ENCODE peak calls at places on chromosome 13, in seven cellular contexts. Z is uterus; K is effector memory CD4-positive, alpha-beta T cell; X is NT2/D1; H is SK-N-SH; G is colonic mucosa; J is IMR-90. D is an unnamed sample. For H3K4me1 and H3K36me3, the result is how much of the 10 kb centered on the place peaks cover.

GRCh38 chr13:41213316-41213715 is 18.9 kb upstream of the KBTBD7 start:
- DNase-seq in Z (no peak), X (no peak), K (no peak), G (no peak), H (no peak), J (no peak), D (no peak)

GRCh38 chr13:46607768-46608553 is 55.0 kb downstream of the LRCH1 start:
- DNase-seq in Z (no peak), K (no peak), H (no peak), G (no peak), X (no peak), J (no peak), D (no peak)

GRCh38 chr13:81106348-81106747 is 765.4 kb upstream of the SPRY2 start:
- DNase-seq in G (peak), H (no peak), K (no peak), X (no peak), Z (no peak), J (no peak), D (no peak)

GRCh38 chr13:41942462-41943094 is 18.3 kb downstream of the VWA8 start:
- DNase-seq in X (peak), J (peak), H (no peak), K (no peak), G (no peak), Z (no peak), D (peak)

GRCh38 chr13:109370486-109370885 is 415.9 kb downstream of the IRS2 start:
- DNase-seq in H (no peak), K (no peak), G (no peak), X (no peak), J (no peak), Z (no peak), D (no peak)

GRCh38 chr13:114132419-114133121 is at the start of gene RASA3:
- DNase-seq in J (peak), X (peak), H (peak), G (peak), K (peak), Z (peak), D (peak)

GRCh38 chr13:24511824-24512207 is 762 bp downstream of the PARP4 start:
- DNase-seq in J (no peak), Z (no peak), G (no peak), K (no peak), H (peak), X (no peak), D (no peak)

GRCh38 chr13:50334944-50335343 is 319.7 kb downstream of the KCNRG start:
- DNase-seq in J (peak), K (no peak), X (no peak), G (no peak), Z (no peak), H (no peak), D (peak)

GRCh38 chr13:59601993-59602392 is 561.7 kb downstream of the DIAPH3 start:
- DNase-seq in K (no peak), J (no peak), H (no peak), Z (no peak), X (no peak), G (no peak), D (no peak)

GRCh38 chr13:91078093-91078679 is 269.3 kb upstream of the MIR17HG start:
- DNase-seq in K (no peak), H (peak), J (no peak), G (no peak), X (no peak), Z (no peak), D (peak)

GRCh38 chr13:76385606-76386005 is 500.6 kb downstream of the KCTD12 start:
- DNase-seq in G (no peak), K (no peak), J (no peak), X (no peak), Z (no peak), H (no peak), D (peak)

GRCh38 chr13:25860862-25861261 is 191.0 kb downstream of the SHISA2 start:
- DNase-seq in J (peak), H (no peak), Z (no peak), G (no peak), K (no peak), X (no peak), D (peak)

GRCh38 chr13:113836917-113837553 is 26.8 kb downstream of the GAS6 start:
- DNase-seq in G (peak), K (no peak), Z (peak), J (peak), H (peak), X (no peak), D (peak)

GRCh38 chr13:26759907-26760834 is at the start of gene GPR12:
- DNase-seq in G (no peak), X (no peak), Z (no peak), H (peak), J (no peak), K (no peak), D (peak)

GRCh38 chr13:31038834-31039552 is 106.5 kb downstream of the TEX26 start:
- DNase-seq in Z (no peak), K (no peak), J (peak), X (no peak), H (no peak), G (no peak), D (no peak)

GRCh38 chr13:75432045-75432444 is 49.9 kb downstream of the TBC1D4 start:
- DNase-seq in K (no peak), Z (no peak), X (no peak), J (peak), G (no peak), H (no peak), D (peak)

GRCh38 chr13:59409211-59409610 is 754.5 kb downstream of the DIAPH3 start:
- DNase-seq in K (no peak), X (no peak), J (peak), Z (no peak), H (no peak), G (no peak), D (peak)

GRCh38 chr13:36067619-36068456 is 63.3 kb downstream of the DCLK1 start:
- DNase-seq in X (no peak), Z (no peak), G (no peak), H (no peak), J (no peak), K (no peak), D (peak)

GRCh38 chr13:113417836-113418721 is 35.2 kb downstream of the ADPRHL1 start:
- DNase-seq in J (no peak), G (no peak), K (no peak), X (no peak), H (no peak), Z (no peak), D (no peak)

GRCh38 chr13:75151081-75151643 is 330.8 kb downstream of the TBC1D4 start:
- DNase-seq in G (no peak), H (no peak), J (peak), Z (no peak), X (peak), K (no peak), D (peak)

GRCh38 chr13:94412870-94413269 is 66.6 kb downstream of the DCT start:
- DNase-seq in H (no peak), K (no peak), Z (no peak), X (no peak), J (no peak), G (no peak), D (no peak)

GRCh38 chr13:52933547-52934167 is 85.2 kb upstream of the PCDH8 start:
- DNase-seq in X (no peak), H (no peak), G (no peak), K (no peak), Z (no peak), J (no peak), D (no peak)

DNA sequence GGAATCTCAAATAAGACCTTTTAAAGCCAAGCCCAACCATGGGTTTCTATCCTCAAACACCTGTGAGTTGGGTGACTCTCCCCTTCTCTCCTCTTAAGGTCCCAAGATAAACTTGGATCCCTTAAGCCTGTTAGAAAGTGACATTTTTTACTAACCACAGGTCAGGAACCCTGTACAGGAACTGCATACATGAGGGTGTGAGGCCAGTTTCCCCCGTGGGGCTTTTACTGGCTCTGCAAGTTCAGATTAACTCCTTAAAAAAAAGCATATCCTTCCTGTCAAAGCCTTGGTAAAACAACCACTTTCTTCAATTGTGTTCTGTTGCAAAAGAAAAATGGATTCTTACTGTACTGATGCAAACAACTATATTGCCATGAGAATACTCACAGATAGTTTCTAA is 2638.7 kb upstream of the PCDH20 start:
- DNase-seq in G (no peak), Z (no peak), H (no peak), J (no peak), X (no peak), K (no peak), D (no peak)
- H3K4me1 ChIP-seq in G (under half), Z (under half), H (under half), J (under half), X (under half), K (under half), D (under half)

DNA sequence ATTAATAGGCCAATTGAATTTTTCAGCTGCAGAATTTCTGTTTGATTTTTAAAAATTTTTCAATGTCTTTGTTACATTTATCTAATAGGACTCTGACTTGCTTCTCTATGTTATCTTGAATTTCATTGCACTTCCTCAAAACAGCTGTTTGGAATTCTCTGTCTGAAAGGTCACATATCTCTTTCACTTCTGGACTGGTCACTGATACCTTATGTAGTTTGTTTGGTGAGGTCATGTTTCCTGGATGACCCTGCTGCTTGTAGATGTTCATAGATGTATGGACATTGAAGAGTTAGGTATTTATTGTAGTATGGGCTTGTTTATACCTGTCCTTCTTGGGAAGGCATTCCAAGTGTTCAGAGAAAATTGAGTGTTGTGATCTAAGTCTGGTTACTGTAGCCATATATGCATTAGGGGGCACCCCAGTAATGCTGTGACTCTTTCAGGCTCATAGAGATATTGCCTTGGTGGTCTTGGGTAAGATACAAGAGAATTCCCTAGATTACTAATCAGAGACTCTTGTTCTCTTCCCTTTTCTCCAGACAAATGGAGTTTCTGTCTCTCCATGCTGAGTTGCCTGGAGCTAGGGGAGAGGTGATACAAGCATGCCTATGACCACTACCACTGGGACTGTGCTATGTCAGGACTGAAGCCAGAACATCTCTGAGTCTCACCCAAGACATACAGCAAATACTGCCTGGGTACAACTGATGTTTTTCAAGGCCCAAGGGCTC is 27.8 kb downstream of the RFC3 start:
- DNase-seq in Z (no peak), G (no peak), H (no peak), J (no peak), X (no peak), K (no peak), D (no peak)
- H3K36me3 ChIP-seq in Z (under half), G (under half), H (under half), J (under half), X (under half), K (under half), D (under half)

DNA sequence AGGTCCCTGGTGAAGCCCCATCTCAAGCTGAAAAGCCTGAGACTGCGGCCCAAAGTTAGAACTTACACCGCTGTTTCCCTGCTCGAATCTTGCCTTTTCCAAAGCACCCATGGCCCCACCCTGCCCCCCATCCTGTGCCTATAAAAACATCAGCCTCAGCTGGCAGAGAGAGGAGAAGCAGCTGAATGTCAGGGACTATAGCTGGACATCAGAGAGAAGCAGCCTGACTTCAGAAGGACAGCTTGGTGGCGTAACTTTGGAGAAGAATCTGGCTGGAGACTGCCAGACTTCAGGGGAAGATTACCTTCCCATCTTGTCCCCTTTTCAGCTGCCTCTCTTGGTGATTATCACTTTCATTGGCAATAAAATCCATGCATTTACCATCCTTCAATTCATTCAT is 9.3 kb upstream of the RCBTB2 start:
- DNase-seq in G (no peak), K (no peak), H (no peak), Z (no peak), J (no peak), X (no peak), D (no peak)
- H3K4me3 ChIP-seq in G (no peak), K (no peak), H (no peak), Z (no peak), J (no peak), X (no peak), D (no peak)

DNA sequence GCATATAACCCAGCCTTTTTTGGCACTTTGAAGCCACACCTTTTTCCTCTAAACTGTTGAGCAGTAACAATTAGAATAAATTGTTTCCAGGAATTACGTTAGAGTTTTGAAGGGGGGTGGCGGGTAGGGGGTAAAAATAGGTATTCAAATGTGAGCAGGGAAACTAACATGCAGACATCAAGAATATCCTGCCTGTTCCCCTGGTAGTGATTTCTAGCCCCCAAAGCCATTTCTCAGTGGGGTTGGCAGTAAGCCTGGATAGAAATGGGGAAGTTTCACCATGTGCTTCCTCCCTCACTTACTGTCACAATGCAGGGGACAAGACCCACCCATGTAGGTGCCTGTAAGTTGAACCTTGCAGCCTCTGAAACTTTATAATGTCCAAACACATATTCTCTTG is 3.8 kb downstream of the DOCK9 start:
- DNase-seq in Z (peak), H (no peak), X (no peak), K (no peak), G (no peak), J (no peak), D (no peak)
- H3K4me1 ChIP-seq in Z (under half), H (under half), X (under half), K (under half), G (under half), J (under half), D (under half)